ENCODE peak calls at places on chromosomes 3 and 15, in seven cellular contexts. One of them, this sample, is unnamed.

GRCh38 chr3:71710906-71711494 is 14.2 kb downstream of the EIF4E3 start:
- DNase-seq in NCI-H1092 treated with DMSO at 0.1 percent for 48 hours: peak; percentile 9
- DNase-seq in activated T-cell treated with anti-CD3 and anti-CD28 coated beads, Interleukin-2, amount 50 U/mL, for 4 hours: no peak
- DNase-seq in activated CD4-positive, alpha-beta T cell treated with anti-CD3 and anti-CD28 coated beads, Interleukin-2, amount 10 ng/mL, durations not matched to agents 7 days and 5 days: no peak
- DNase-seq in GM13977: peak; percentile 71
- DNase-seq in HT1080: no peak
- DNase-seq in body of pancreas: no peak
- DNase-seq in this sample: no peak

GRCh38 chr3:54630111-54630623 is 297.7 kb downstream of the LRTM1 start:
- DNase-seq in body of pancreas: no peak
- DNase-seq in activated T-cell treated with anti-CD3 and anti-CD28 coated beads, Interleukin-2, amount 50 U/mL, for 4 hours: no peak
- DNase-seq in GM13977: no peak
- DNase-seq in activated CD4-positive, alpha-beta T cell treated with anti-CD3 and anti-CD28 coated beads, Interleukin-2, amount 10 ng/mL, durations not matched to agents 7 days and 5 days: no peak
- DNase-seq in NCI-H1092 treated with DMSO at 0.1 percent for 48 hours: no peak
- DNase-seq in HT1080: no peak
- DNase-seq in this sample: no peak

GRCh38 chr3:108946292-108947290 is 7.1 kb downstream of the GUCA1C start:
- DNase-seq in body of pancreas: no peak
- DNase-seq in activated T-cell treated with anti-CD3 and anti-CD28 coated beads, Interleukin-2, amount 50 U/mL, for 4 hours: no peak
- DNase-seq in NCI-H1092 treated with DMSO at 0.1 percent for 48 hours: no peak
- DNase-seq in HT1080: peak; percentile 97
- DNase-seq in GM13977: no peak
- DNase-seq in activated CD4-positive, alpha-beta T cell treated with anti-CD3 and anti-CD28 coated beads, Interleukin-2, amount 10 ng/mL, durations not matched to agents 7 days and 5 days: no peak
- DNase-seq in this sample: no peak

GRCh38 chr3:64748244-64748894 is 60.6 kb upstream of the ADAMTS9 start:
- DNase-seq in GM13977: no peak
- DNase-seq in HT1080: no peak
- DNase-seq in body of pancreas: no peak
- DNase-seq in activated T-cell treated with anti-CD3 and anti-CD28 coated beads, Interleukin-2, amount 50 U/mL, for 4 hours: no peak
- DNase-seq in NCI-H1092 treated with DMSO at 0.1 percent for 48 hours: no peak
- DNase-seq in activated CD4-positive, alpha-beta T cell treated with anti-CD3 and anti-CD28 coated beads, Interleukin-2, amount 10 ng/mL, durations not matched to agents 7 days and 5 days: no peak
- DNase-seq in this sample: no peak

GRCh38 chr3:33440328-33440577 is at the start of gene UBP1:
- DNase-seq in body of pancreas: peak; percentile 100
- DNase-seq in HT1080: no peak
- DNase-seq in activated T-cell treated with anti-CD3 and anti-CD28 coated beads, Interleukin-2, amount 50 U/mL, for 4 hours: no peak
- DNase-seq in NCI-H1092 treated with DMSO at 0.1 percent for 48 hours: no peak
- DNase-seq in activated CD4-positive, alpha-beta T cell treated with anti-CD3 and anti-CD28 coated beads, Interleukin-2, amount 10 ng/mL, durations not matched to agents 7 days and 5 days: no peak
- DNase-seq in GM13977: no peak
- DNase-seq in this sample: peak; percentile 100

GRCh38 chr15:48205981-48206380 is at the start of gene SLC12A1:
- DNase-seq in activated T-cell treated with anti-CD3 and anti-CD28 coated beads, Interleukin-2, amount 50 U/mL, for 4 hours: no peak
- DNase-seq in NCI-H1092 treated with DMSO at 0.1 percent for 48 hours: no peak
- DNase-seq in HT1080: no peak
- DNase-seq in body of pancreas: no peak
- DNase-seq in GM13977: no peak
- DNase-seq in activated CD4-positive, alpha-beta T cell treated with anti-CD3 and anti-CD28 coated beads, Interleukin-2, amount 10 ng/mL, durations not matched to agents 7 days and 5 days: no peak
- DNase-seq in this sample: no peak

GRCh38 chr3:103949690-103950089 is 1417.0 kb upstream of the ALCAM start:
- DNase-seq in activated T-cell treated with anti-CD3 and anti-CD28 coated beads, Interleukin-2, amount 50 U/mL, for 4 hours: no peak
- DNase-seq in activated CD4-positive, alpha-beta T cell treated with anti-CD3 and anti-CD28 coated beads, Interleukin-2, amount 10 ng/mL, durations not matched to agents 7 days and 5 days: no peak
- DNase-seq in NCI-H1092 treated with DMSO at 0.1 percent for 48 hours: no peak
- DNase-seq in body of pancreas: no peak
- DNase-seq in GM13977: no peak
- DNase-seq in HT1080: peak; percentile 63
- DNase-seq in this sample: no peak

GRCh38 chr3:34008191-34008590 is 209.8 kb downstream of the PDCD6IP start:
- DNase-seq in GM13977: no peak
- DNase-seq in NCI-H1092 treated with DMSO at 0.1 percent for 48 hours: no peak
- DNase-seq in activated T-cell treated with anti-CD3 and anti-CD28 coated beads, Interleukin-2, amount 50 U/mL, for 4 hours: no peak
- DNase-seq in body of pancreas: no peak
- DNase-seq in HT1080: peak; percentile 61
- DNase-seq in activated CD4-positive, alpha-beta T cell treated with anti-CD3 and anti-CD28 coated beads, Interleukin-2, amount 10 ng/mL, durations not matched to agents 7 days and 5 days: no peak
- DNase-seq in this sample: no peak